ENCODE peak calls at places on chromosomes 3 and 15, in eight cellular contexts. Y is GM12878, R is stomach, P is omental fat pad, F is heart left ventricle, A is endothelial cell, Z is upper lobe of left lung, X is AG10803. T is an unnamed sample.

GRCh38 chr3:95408464-95408862 is 1345.6 kb downstream of the NSUN3 start:
- DNase-seq in Y (no peak), R (no peak), P (no peak), F (no peak), A (no peak), Z (no peak), X (no peak), T (no peak)

GRCh38 chr3:193595939-193596487 is 3.0 kb downstream of the OPA1 start:
- DNase-seq in Y (no peak), R (no peak), P (no peak), F (no peak), A (no peak), Z (no peak), X (no peak), T (no peak)

GRCh38 chr3:111929484-111929883 is 49.3 kb upstream of the ABHD10 start:
- DNase-seq in Y (no peak), R (no peak), P (no peak), F (no peak), A (no peak), Z (no peak), X (no peak), T (no peak)

GRCh38 chr3:73520931-73521461 is 103.7 kb downstream of the PDZRN3 start:
- DNase-seq in Y (no peak), R (no peak), P (no peak), F (peak; percentile 50), A (no peak), Z (no peak), X (peak; percentile 88), T (no peak)

GRCh38 chr3:125594581-125595011 is 701 bp downstream of the OSBPL11 start:
- DNase-seq in Y (no peak), R (no peak), P (no peak), F (peak; percentile 40), A (peak; percentile 15), Z (no peak), X (no peak), T (no peak)

GRCh38 chr3:30471076-30471475 is 135.3 kb upstream of the TGFBR2 start:
- DNase-seq in Y (no peak), R (no peak), P (no peak), F (no peak), A (no peak), Z (no peak), X (peak; percentile 99), T (no peak)

GRCh38 chr3:33187368-33187634 is 31.3 kb downstream of the SUSD5 start:
- DNase-seq in Y (no peak), R (no peak), P (no peak), F (no peak), A (no peak), Z (no peak), X (no peak), T (no peak)

GRCh38 chr3:174700736-174701135 is 158.4 kb upstream of the NAALADL2 start:
- DNase-seq in Y (no peak), R (no peak), P (no peak), F (no peak), A (no peak), Z (no peak), X (no peak), T (no peak)

GRCh38 chr3:151580592-151580991 is 119.7 kb upstream of the IGSF10 start:
- DNase-seq in Y (no peak), R (no peak), P (no peak), F (no peak), A (no peak), Z (no peak), X (peak; percentile 98), T (no peak)

GRCh38 chr15:62598217-62598616 is 433.1 kb upstream of the C2CD4B start:
- DNase-seq in Y (no peak), R (no peak), P (no peak), F (no peak), A (no peak), Z (no peak), X (no peak), T (no peak)

GRCh38 chr3:4139462-4140140 is 163.6 kb upstream of the SETMAR start:
- DNase-seq in Y (no peak), R (no peak), P (no peak), F (no peak), A (no peak), Z (no peak), X (no peak), T (no peak)

GRCh38 chr3:55574671-55575070 is 87.6 kb upstream of the WNT5A start:
- DNase-seq in Y (no peak), R (no peak), P (no peak), F (no peak), A (no peak), Z (no peak), X (no peak), T (no peak)

GRCh38 chr3:59866076-59866475 is 816.3 kb upstream of the CFAP20DC start:
- DNase-seq in Y (no peak), R (no peak), P (no peak), F (no peak), A (no peak), Z (no peak), X (peak; percentile 3), T (no peak)

GRCh38 chr3:108820586-108820985 is 2.0 kb upstream of the TRAT1 start:
- DNase-seq in Y (no peak), R (no peak), P (no peak), F (no peak), A (no peak), Z (no peak), X (no peak), T (no peak)

GRCh38 chr3:149576071-149576564 is 81.7 kb downstream of the WWTR1 start:
- DNase-seq in Y (no peak), R (no peak), P (no peak), F (no peak), A (no peak), Z (no peak), X (peak; percentile 95), T (no peak)

GRCh38 chr15:61057376-61057775 is 171.7 kb downstream of the RORA start:
- DNase-seq in Y (no peak), R (no peak), P (no peak), F (no peak), A (no peak), Z (no peak), X (no peak), T (no peak)

GRCh38 chr15:79515628-79516027 is 83.5 kb downstream of the MINAR1 start:
- DNase-seq in Y (no peak), R (no peak), P (no peak), F (no peak), A (no peak), Z (no peak), X (no peak), T (no peak)

GRCh38 chr15:79516155-79516554 is 84.0 kb downstream of the MINAR1 start:
- DNase-seq in Y (no peak), R (no peak), P (no peak), F (no peak), A (no peak), Z (no peak), X (no peak), T (no peak)

GRCh38 chr15:79513916-79514315 is 81.8 kb downstream of the MINAR1 start:
- DNase-seq in Y (no peak), R (no peak), P (no peak), F (no peak), A (no peak), Z (no peak), X (no peak), T (no peak)

DNA sequence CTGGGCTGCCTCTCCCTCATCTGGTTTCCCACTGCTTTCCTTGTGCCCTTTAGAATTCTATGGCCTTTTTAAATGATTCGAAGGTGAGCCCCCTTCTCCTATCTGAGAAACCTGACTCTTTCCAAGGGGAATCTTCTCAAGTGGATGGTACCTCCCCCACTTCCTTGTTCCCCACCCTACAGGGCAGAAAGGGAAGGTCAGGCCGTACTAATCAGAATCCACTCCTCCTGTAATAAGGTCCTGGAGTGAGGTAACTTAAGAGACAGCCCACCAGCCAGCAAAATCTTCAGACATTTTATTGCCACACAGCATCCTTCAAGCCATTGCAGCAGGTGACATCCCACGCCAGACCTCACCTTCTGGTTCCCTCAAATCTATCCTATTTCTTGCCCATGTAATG is 84.5 kb downstream of the MINAR1 start:
- DNase-seq in Y (no peak), R (no peak), P (no peak), F (no peak), A (no peak), Z (no peak), X (no peak), T (no peak)
- TF ChIP-seq CTCF in Y (no peak), R (no peak), P (no peak), F (no peak), A (no peak), Z (no peak), X (no peak), T (no peak)

GRCh38 chr3:144687862-144688261 is 716.2 kb downstream of the DIPK2A start:
- DNase-seq in Y (no peak), R (no peak), P (no peak), F (no peak), A (no peak), Z (no peak), X (no peak), T (no peak)
- TF ChIP-seq CTCF in Y (peak; percentile 38), R (no peak), P (no peak), F (no peak), A (no peak), Z (no peak), X (peak; percentile 8), T (no peak)

DNA sequence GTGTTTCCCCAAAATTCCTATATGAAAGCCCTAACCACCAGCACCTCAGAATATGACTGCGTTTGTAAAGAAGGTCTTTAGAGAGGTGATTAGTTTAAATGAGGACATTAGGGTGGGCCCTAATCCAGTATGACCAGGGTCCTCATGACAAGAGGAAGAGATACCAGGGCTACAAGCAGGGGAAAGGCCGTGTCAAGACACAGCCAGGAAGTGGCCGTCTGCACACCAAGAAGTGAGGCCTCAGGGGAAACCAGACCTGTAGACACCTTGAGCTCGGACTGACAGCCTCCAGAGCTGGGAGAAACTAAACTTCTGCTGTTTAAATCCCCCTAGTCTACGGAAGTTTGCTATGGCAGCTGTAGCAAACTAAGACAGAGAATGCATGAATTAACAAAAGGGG is 14.2 kb downstream of the KIF7 start:
- DNase-seq in Y (no peak), R (no peak), P (no peak), F (no peak), A (no peak), Z (no peak), X (no peak), T (no peak)
- TF ChIP-seq CTCF in Y (no peak), R (no peak), P (no peak), F (no peak), A (no peak), Z (no peak), X (no peak), T (no peak)

GRCh38 chr3:169362872-169363271 is 300.6 kb downstream of the MECOM start:
- DNase-seq in Y (no peak), R (no peak), P (no peak), F (no peak), A (no peak), Z (no peak), X (no peak), T (no peak)

GRCh38 chr3:169362261-169362660 is 301.3 kb downstream of the MECOM start:
- DNase-seq in Y (no peak), R (peak; percentile 66), P (no peak), F (no peak), A (no peak), Z (no peak), X (peak; percentile 20), T (no peak)

GRCh38 chr3:169365993-169366915 is 297.3 kb downstream of the MECOM start:
- DNase-seq in Y (no peak), R (peak; percentile 46), P (no peak), F (no peak), A (no peak), Z (no peak), X (no peak), T (no peak)

GRCh38 chr3:169363318-169363717 is 300.2 kb downstream of the MECOM start:
- DNase-seq in Y (no peak), R (no peak), P (no peak), F (no peak), A (no peak), Z (no peak), X (no peak), T (no peak)

GRCh38 chr3:169367016-169367415 is 296.5 kb downstream of the MECOM start:
- DNase-seq in Y (no peak), R (no peak), P (no peak), F (no peak), A (no peak), Z (no peak), X (no peak), T (no peak)
- TF ChIP-seq CTCF in Y (no peak), R (no peak), P (no peak), F (no peak), A (no peak), Z (no peak), X (no peak), T (no peak)